ENCODE peak calls at places on chromosomes 7 and 10, in four cellular contexts. V is GM12878, Y is GM23248, B is A549. P is an unnamed sample.

GRCh38 chr10:77801474-77802238 is 124.9 kb downstream of the DLG5 start:
- DNase-seq in B (no peak), Y (peak; percentile 77), V (peak; percentile 53), P (no peak)

GRCh38 chr7:80204919-80205318 is 70.3 kb downstream of the GNAI1 start:
- DNase-seq in V (no peak), B (no peak), Y (no peak), P (no peak)

GRCh38 chr10:109018892-109019507 is 904.3 kb downstream of the XPNPEP1 start:
- DNase-seq in B (no peak), V (no peak), Y (peak; percentile 65), P (no peak)

GRCh38 chr10:104255244-104255981 is 721 bp downstream of the GSTO1 start:
- DNase-seq in V (no peak), Y (peak; percentile 90), B (peak; percentile 39), P (peak; percentile 50)

GRCh38 chr10:80518143-80518806 is 19.4 kb upstream of the SH2D4B start:
- DNase-seq in Y (no peak), V (no peak), B (no peak), P (no peak)

GRCh38 chr7:38757946-38758345 is 126.8 kb upstream of the AMPH start:
- DNase-seq in Y (no peak), V (no peak), B (no peak), P (no peak)

GRCh38 chr7:14748461-14748860 is 154.1 kb downstream of the DGKB start:
- DNase-seq in B (no peak), V (no peak), Y (peak; percentile 86), P (no peak)

GRCh38 chr7:94649313-94649924 is 6.5 kb downstream of the SGCE start:
- DNase-seq in B (no peak), Y (no peak), V (no peak), P (no peak)

GRCh38 chr7:1479287-1479686 is 20.0 kb upstream of the MICALL2 start:
- DNase-seq in V (no peak), Y (no peak), B (no peak), P (no peak)

GRCh38 chr7:7799138-7799537 is 80.7 kb upstream of the RPA3 start:
- DNase-seq in B (peak; percentile 83), V (no peak), Y (peak; percentile 30), P (no peak)

GRCh38 chr7:110940756-110941155 is 150.2 kb upstream of the LRRN3 start:
- DNase-seq in B (no peak), V (no peak), Y (no peak), P (no peak)

GRCh38 chr10:63375006-63375405 is 90.8 kb downstream of the JMJD1C start:
- DNase-seq in V (no peak), B (no peak), Y (peak; percentile 40), P (no peak)

GRCh38 chr7:128442346-128442745 is 13.3 kb upstream of the HILPDA start:
- DNase-seq in B (no peak), V (no peak), Y (no peak), P (no peak)

GRCh38 chr7:155455132-155455693 is 2.7 kb upstream of the EN2 start:
- DNase-seq in B (no peak), Y (no peak), V (no peak), P (no peak)

GRCh38 chr7:158407581-158408331 is 179.9 kb downstream of the PTPRN2 start:
- DNase-seq in V (no peak), Y (peak; percentile 36), B (peak; percentile 76), P (peak; percentile 74)

GRCh38 chr10:109898666-109899577 is 24.4 kb downstream of the XPNPEP1 start:
- DNase-seq in V (no peak), B (no peak), Y (peak; percentile 57), P (no peak)

GRCh38 chr7:21077602-21078001 is 290.9 kb upstream of the SP8 start:
- DNase-seq in B (no peak), Y (no peak), V (no peak), P (no peak)

GRCh38 chr7:7335215-7335614 is 152.9 kb downstream of the C1GALT1 start:
- DNase-seq in V (no peak), B (no peak), Y (peak; percentile 29), P (no peak)

GRCh38 chr7:143248781-143249354 is 14.4 kb upstream of the GSTK1 start:
- DNase-seq in B (no peak), V (no peak), Y (no peak), P (no peak)

GRCh38 chr7:30988346-30989005 is 24.7 kb downstream of the GHRHR start:
- DNase-seq in B (peak; percentile 31), Y (peak; percentile 25), V (no peak), P (peak; percentile 37)

GRCh38 chr10:102392306-102392705 is 3.2 kb upstream of the NFKB2 start:
- DNase-seq in Y (no peak), V (no peak), B (no peak), P (no peak)

GRCh38 chr10:14056545-14057332 is 274.0 kb downstream of the FRMD4A start:
- DNase-seq in B (no peak), Y (peak; percentile 98), V (no peak), P (peak; percentile 34)

GRCh38 chr7:150901160-150902035 is 49.1 kb downstream of the AOC1 start:
- DNase-seq in V (no peak), Y (no peak), B (no peak), P (no peak)

GRCh38 chr10:43901302-43901701 is 252.6 kb upstream of the ZNF32 start:
- DNase-seq in Y (peak; percentile 27), V (no peak), B (no peak), P (no peak)

GRCh38 chr10:69636626-69637550 is 6.8 kb downstream of the FAM241B start:
- DNase-seq in Y (peak; percentile 20), B (peak; percentile 48), V (no peak), P (peak; percentile 53)

GRCh38 chr7:134567368-134567767 is 18.5 kb downstream of the AKR1B15 start:
- DNase-seq in V (no peak), B (no peak), Y (no peak), P (no peak)

GRCh38 chr7:42745357-42746022 is 166.4 kb downstream of the C7orf25 start:
- DNase-seq in V (no peak), Y (peak; percentile 49), B (peak; percentile 55), P (peak; percentile 64)

DNA sequence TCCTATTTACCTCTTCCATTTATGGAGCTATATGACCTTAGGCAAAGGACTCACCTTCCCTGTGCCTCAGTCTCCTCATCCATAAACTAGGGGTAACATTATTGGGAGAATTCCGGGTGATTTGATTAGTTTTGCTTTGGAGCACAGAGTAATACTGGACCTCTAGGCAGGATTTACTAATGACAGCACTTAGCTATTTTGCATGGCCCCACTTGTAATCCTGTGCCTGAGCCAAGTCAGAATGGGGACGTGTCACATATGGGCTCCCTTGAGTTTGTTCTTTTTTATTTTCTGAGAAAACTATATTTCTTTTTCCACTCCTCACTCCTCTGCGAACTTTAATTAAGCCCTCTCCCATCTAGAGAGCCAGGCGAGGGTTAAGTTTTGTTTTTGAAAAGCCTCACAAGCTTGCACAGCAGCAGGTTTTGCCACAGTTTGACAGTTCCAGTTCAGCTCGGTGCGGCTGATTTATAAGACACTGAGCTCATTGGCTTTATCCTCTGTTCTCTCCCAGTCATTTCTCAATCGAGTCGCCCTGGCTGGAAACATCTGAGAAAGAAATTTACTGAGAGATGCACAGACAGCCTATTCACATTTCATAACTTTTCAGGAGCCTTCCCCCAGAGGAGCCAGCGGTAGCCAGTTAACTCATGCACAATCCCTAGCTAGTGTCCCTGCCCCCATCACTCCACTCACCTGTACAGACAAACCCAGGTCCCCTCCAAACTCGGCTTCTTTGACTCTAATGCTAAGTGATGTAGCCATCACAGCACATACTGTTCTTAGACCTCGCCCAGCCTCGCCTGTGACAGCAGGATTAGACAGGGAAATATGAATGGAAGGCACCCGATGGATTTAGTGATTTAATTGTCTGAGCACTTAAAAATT is 441.9 kb upstream of the NPVF start:
- DNase-seq in B (no peak), Y (no peak), V (no peak), P (no peak)
- H3K4me3 ChIP-seq in B (no peak overlapping the region), Y (no peak overlapping the region), V (no peak overlapping the region), P (no peak overlapping the region)

DNA sequence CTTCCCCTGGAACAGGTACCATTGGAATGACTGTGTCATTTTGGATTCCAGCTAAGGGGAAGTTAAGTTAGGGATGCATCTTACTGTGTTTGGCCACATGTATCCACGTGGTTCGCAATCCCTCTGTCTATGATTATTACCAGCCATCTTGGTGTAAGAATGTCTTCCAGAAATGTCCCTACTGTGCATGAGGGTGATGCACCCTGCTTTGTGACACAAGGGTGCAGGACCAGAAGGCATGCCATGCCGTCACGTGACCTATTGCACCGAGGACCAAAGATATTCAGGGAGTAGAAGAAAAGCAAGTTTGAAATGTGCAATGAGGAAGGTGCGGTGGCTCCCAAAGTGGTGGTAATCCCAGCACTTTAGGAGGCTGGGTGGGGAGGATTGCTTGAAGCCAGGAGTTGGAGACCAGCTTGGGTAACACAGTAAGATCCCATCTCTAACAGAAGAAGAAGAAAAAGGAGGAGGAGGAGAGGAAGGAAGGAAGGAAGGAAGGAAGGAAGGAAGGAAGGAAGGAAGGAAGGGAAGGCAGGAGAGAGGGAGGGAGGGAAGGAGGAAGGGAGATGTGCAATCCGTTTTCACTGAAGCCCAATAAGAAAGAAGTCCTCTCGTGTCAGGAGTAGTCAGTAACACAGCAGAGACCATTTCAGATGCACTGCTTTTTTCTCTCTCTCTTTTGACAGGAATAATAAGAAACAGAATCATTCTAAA is 42.5 kb upstream of the USP6NL start:
- DNase-seq in V (no peak), B (no peak), Y (no peak), P (no peak)
- H3K4me2 ChIP-seq in V (no peak overlapping the region), B (no peak overlapping the region), Y (no peak overlapping the region), P (no peak overlapping the region)

GRCh38 chr7:141820067-141820466 is 21.2 kb downstream of the PRSS37 start:
- DNase-seq in V (no peak), B (peak; percentile 4), Y (peak; percentile 25), P (no peak)
- H3K9me3 ChIP-seq in V (no peaks in the 10 kb centered on the region), B (peaks cover 24% of the 10 kb centered on the region), Y (no peaks in the 10 kb centered on the region), P (peaks cover 9% of the 10 kb centered on the region)

DNA sequence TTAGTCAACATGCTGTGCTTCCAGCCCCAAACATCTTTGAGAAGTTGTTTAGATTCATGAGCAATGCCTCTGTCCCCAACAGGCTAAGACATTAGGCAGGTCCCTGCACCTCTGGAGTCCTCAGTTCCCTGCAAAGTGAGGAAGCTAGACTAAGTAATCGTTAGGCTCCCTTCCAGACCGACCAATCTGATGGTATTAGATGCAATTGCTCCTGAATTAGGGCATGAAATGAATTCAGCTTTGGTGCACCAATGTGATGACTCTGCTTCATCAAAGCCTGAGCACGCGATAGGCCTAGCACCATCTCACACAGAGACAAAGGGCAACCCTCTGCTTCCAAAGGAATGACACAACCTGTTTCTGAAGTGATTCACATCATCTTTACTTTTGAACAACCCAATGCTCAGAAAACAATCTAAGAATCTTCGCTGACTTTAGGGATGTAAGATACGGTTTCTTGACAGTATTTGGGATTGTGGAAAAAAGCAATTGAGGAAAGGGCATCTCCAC is 723 bp upstream of the TES start:
- DNase-seq in Y (peak; percentile 54), B (no peak), V (no peak), P (no peak)
- H3K4me3 ChIP-seq in Y (peak overlapping the region; percentile 91), B (peak overlapping the region; percentile 89), V (no peak overlapping the region), P (no peak overlapping the region)

DNA sequence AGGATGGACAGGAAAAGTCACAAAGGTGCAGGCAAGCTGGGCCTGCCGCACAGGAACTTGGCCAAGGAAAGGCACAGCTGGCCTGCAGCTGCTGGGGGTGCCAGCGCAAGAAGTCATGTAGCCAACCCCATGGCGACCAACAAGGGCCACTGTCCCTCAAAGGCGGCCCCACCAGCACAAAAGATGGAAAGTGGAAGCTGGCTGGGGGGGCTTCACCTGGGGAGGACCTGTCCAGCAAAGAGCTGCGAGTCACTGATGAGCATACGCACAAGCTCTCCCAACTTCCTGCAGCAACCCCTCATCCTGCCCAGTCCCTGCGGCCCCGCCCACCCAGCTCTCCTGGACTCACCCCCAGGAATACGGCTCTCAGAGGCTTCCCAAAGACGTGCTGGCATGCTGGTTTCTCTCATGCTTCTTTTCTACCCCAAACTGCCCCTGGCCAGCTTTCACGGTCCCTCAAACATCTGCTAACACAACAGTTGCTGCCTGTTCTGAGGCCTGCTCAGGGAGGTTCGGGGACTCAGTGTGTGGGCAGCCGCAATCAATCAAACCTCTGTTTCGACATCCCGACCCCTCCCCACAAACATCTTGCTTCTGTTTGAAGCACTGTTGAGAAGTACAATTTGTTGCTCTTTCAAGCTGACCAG is 67.6 kb downstream of the FAM53B start:
- DNase-seq in Y (no peak), B (no peak), V (no peak), P (no peak)
- H3K4me2 ChIP-seq in Y (no peak overlapping the region), B (no peak overlapping the region), V (no peak overlapping the region), P (no peak overlapping the region)

P was measured in neural progenitor cell.